ENCODE peak calls at places on chromosomes 13 and 19, in nine cellular contexts. N is mesenchymal stem cell; T is CD4-positive, alpha-beta memory T cell; C is GM23338; L is SJSA1; H is colonic mucosa; U is cardiac muscle cell; S is left lung; F is thoracic aorta. Y is an unnamed sample.
A peak's percentile ranks its signal among the peaks of the same experiment; 100 is the strongest.

GRCh38 chr19:49829721-49830120 is 11.6 kb downstream of the MED25 start:
- DNase-seq in C (no peak), L (no peak), S (no peak), F (no peak), N (no peak), H (no peak), U (no peak), T (no peak), Y (peak; percentile 52)

GRCh38 chr19:14536926-14537692 is 7.7 kb downstream of the TECR start:
- DNase-seq in L (no peak), T (peak; percentile 29), S (peak; percentile 89), F (no peak), C (peak; percentile 98), H (peak; percentile 91), N (peak; percentile 62), U (peak; percentile 82), Y (peak; percentile 85)

GRCh38 chr19:51901860-51902259 is 3.0 kb downstream of the ZNF649 start:
- DNase-seq in U (no peak), S (no peak), C (peak; percentile 71), L (no peak), F (no peak), N (no peak), T (no peak), H (no peak), Y (no peak)

GRCh38 chr13:84641491-84641890 is 759.2 kb upstream of the SLITRK1 start:
- DNase-seq in U (no peak), C (no peak), N (no peak), H (no peak), F (no peak), L (no peak), S (no peak), T (no peak), Y (no peak)

GRCh38 chr13:76656496-76656895 is 229.7 kb downstream of the KCTD12 start:
- DNase-seq in N (no peak), U (no peak), F (no peak), H (no peak), C (no peak), T (no peak), S (no peak), L (no peak), Y (no peak)

GRCh38 chr13:99911965-99912566 is 59.5 kb downstream of the ZIC5 start:
- DNase-seq in N (no peak), U (no peak), T (no peak), L (no peak), H (no peak), C (no peak), S (no peak), F (no peak), Y (no peak)

GRCh38 chr19:2175742-2176141 is 12.0 kb downstream of the DOT1L start:
- DNase-seq in T (no peak), H (no peak), C (no peak), S (no peak), N (no peak), L (no peak), F (no peak), U (no peak), Y (peak; percentile 72)

GRCh38 chr13:29497137-29497654 is 98.3 kb downstream of the SLC7A1 start:
- DNase-seq in H (no peak), C (no peak), N (peak; percentile 70), U (peak; percentile 45), T (no peak), S (no peak), L (no peak), F (no peak), Y (no peak)

GRCh38 chr13:110028311-110028710 is 241.9 kb upstream of the IRS2 start:
- DNase-seq in L (no peak), C (no peak), H (no peak), F (no peak), U (no peak), S (no peak), N (no peak), T (no peak), Y (no peak)

GRCh38 chr13:110024646-110024980 is 238.2 kb upstream of the IRS2 start:
- DNase-seq in U (no peak), T (no peak), S (no peak), N (no peak), L (no peak), H (no peak), F (no peak), C (no peak), Y (no peak)

GRCh38 chr13:110027470-110028240 is 241.3 kb upstream of the IRS2 start:
- DNase-seq in T (no peak), H (no peak), C (no peak), S (no peak), N (peak; percentile 54), U (no peak), F (no peak), L (no peak), Y (peak; percentile 11)

GRCh38 chr13:110028838-110029621 is 242.6 kb upstream of the IRS2 start:
- DNase-seq in H (no peak), U (no peak), L (no peak), N (no peak), S (no peak), C (no peak), F (no peak), T (no peak), Y (peak; percentile 2)

DNA sequence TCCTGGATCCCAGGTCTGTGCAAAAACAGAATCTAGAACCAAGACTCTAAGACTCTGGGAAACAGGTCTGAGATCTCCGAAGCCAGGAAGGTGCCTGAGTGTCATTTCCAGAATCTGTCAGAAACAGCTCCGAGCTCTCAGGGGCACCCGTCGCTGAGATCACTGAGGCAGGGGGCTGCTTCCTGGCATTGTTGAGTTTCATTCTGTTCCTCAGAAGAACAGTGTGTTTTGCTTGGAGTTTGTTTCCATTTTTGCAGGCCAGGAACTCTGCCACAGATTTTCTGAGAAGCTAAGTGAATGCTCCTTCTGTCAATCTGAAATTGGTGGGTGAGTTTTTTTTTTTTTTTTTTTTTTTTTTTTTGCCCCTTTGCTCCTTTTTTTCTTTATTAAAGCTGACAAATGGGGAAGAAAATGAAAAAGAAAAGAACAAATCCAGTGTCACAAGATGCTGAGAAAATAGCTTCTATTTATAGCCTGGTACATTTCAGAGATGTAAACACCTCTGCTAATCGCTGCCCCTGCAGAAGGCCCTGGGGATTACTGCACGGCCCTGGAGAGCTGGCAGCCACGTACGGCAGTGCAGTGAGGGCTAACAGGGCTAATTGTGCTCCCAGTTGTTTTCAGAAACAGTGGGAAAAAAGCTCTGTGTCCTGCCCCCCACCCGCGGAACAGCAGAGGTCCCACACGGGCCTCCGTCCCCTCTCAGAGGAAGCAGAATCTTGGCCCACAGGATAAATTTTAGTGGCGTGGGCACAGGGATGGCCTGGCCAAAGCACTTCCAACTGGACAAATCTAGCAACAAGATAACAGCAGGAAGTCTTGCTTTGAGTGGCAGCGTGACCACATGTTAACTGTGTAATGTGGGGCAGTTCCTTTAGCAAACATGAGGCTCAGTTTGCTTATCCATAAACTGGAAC is 237.6 kb upstream of the IRS2 start:
- DNase-seq in L (peak; percentile 68), T (no peak), C (no peak), F (peak; percentile 22), H (no peak), N (peak; percentile 87), S (no peak), U (peak; percentile 61), Y (peak; percentile 49)
- H3K27ac ChIP-seq in L (peak overlapping the region; percentile 31), T (no peak overlapping the region), C (no peak overlapping the region), F (peak overlapping the region; percentile 94), H (no peak overlapping the region), N (peak overlapping the region; percentile 46), S (no peak overlapping the region), U (peak overlapping the region; percentile 92), Y (no peak overlapping the region)

DNA sequence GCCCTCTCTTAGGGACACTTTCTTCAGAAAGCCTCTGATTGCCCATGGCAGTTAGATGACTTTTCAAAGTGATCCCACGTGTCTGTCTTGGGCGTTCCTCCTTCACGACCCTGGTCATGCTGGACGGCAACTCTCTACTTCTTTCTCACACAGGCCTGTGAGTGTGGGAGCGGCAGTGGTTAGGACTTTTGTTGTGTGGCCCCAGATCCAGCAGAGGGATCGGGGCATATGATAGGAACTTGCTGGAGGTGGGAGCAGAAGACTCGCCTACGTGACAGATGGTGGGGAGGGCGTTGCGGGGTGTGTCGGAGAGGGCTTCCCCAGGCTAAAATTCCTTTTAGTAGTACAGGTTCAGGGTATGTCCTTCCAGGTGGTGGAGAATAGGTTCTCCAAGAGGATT is 289.5 kb upstream of the MAB21L1 start:
- DNase-seq in L (no peak), N (no peak), F (no peak), T (no peak), H (no peak), U (no peak), C (no peak), S (peak; percentile 34), Y (peak; percentile 73)
- H3K4me1 ChIP-seq in L (peaks cover 57% of the 10 kb centered on the region), N (peaks cover 7% of the 10 kb centered on the region), F (no peaks in the 10 kb centered on the region), T (no peaks in the 10 kb centered on the region), H (no peaks in the 10 kb centered on the region), U (no peaks in the 10 kb centered on the region), C (no peaks in the 10 kb centered on the region), S (no peaks in the 10 kb centered on the region), Y (peaks cover 31% of the 10 kb centered on the region)

DNA sequence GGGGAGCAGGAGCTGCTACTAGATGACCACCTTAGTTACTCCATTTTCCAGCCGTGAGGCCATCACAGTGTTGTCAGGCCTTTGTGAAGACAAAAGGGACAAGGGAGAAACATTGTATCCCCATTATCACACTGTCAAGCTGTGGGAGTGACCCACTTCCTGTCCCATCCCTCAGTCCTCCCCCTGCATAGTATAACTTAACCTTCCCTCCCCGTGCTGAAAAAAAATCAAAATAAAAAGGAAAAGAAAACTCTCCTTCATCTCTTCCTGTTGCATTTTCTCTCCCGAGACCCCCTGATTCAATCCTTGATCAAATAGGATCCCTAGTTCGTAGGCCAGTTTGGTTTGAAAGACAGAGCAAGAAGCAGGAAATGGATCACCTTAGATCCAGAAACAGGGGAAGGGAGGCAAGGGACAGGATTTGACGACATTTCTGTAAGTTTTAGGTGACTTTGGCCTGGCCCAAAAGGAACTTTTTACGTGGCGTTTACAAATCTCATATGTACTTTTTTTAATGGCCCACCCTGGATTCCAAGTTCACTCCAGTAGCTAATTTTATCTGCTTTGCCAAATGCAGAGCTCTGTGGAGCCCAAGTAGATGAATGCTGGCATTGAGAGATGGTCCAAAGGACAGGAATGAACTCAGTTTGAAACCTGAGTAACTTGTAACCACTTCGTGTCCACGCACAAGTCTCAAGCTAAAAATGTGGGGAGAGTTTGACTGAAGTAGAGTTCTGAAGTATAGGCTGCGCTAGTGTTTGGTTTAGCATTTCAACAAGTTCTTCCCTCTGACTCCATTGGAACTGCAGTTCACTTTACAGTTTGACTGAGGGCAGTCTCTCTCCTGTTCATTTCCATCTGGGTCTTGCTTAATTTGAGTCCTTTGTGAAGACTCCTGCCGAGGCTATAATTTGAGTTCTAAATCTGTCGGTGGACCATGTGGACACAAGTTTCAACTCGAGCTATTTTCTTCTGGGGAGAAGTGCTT is 16.6 kb upstream of the GATAD2A start:
- DNase-seq in N (no peak), F (no peak), C (no peak), U (no peak), S (no peak), T (no peak), H (no peak), L (no peak), Y (peak; percentile 35)
- H3K4me3 ChIP-seq in N (no peak overlapping the region), F (peak overlapping the region; percentile 34), C (no peak overlapping the region), U (no peak overlapping the region), S (no peak overlapping the region), T (no peak overlapping the region), H (no peak overlapping the region), L (no peak overlapping the region), Y (no peak overlapping the region)

GRCh38 chr19:18102916-18103542 is 5.5 kb downstream of the MAST3 start:
- DNase-seq in T (no peak), L (no peak), F (no peak), N (no peak), U (no peak), H (no peak), C (no peak), S (no peak), Y (no peak)

GRCh38 chr19:18101268-18101667 is 3.7 kb downstream of the MAST3 start:
- DNase-seq in F (no peak), N (no peak), T (no peak), H (no peak), L (no peak), C (no peak), S (no peak), U (no peak), Y (peak; percentile 69)

GRCh38 chr19:18107235-18108083 is 9.9 kb downstream of the MAST3 start:
- DNase-seq in U (no peak), N (no peak), F (no peak), T (no peak), L (no peak), S (no peak), C (no peak), H (no peak), Y (peak; percentile 34)

GRCh38 chr19:18100710-18101109 is 3.1 kb downstream of the MAST3 start:
- DNase-seq in S (no peak), U (peak; percentile 73), T (no peak), F (no peak), N (no peak), C (peak; percentile 93), L (no peak), H (no peak), Y (peak; percentile 88)

DNA sequence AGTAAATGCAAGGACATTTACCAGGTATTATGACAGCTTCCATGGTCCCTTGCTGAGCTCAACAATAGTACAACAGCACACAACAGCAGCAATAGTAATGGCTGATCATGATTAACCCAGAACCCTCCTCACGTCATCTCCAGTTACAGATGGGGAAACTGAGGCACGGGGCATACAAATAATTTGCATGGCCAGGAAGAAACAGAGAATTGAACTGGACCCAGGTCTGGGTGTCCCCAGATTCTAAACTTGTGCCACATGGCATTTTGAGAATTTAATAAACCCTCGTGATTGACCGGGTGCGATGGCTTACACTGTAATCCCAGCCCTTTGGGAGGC is 7.2 kb downstream of the MAST3 start:
- DNase-seq in T (no peak), C (no peak), N (no peak), U (no peak), H (no peak), F (no peak), L (no peak), S (no peak), Y (no peak)
- H3K27ac ChIP-seq in T (peak overlapping the region; percentile 39), C (no peak overlapping the region), N (no peak overlapping the region), U (peak overlapping the region; percentile 41), H (no peak overlapping the region), F (peak overlapping the region; percentile 85), L (no peak overlapping the region), S (no peak overlapping the region), Y (peak overlapping the region; percentile 96)